ENCODE peak calls at places on chromosome 9, in six cellular contexts. Y is epithelial cell of esophagus, B is cardiac septum, R is iPS DF 19.7, D is Peyer's patch, T is lower lobe of right lung. I is an unnamed sample.

GRCh38 chr9:127904518-127904887 is 5.1 kb upstream of the ST6GALNAC6 start:
- DNase-seq in R (no peak), Y (peak; percentile 54), D (no peak), B (no peak), T (peak; percentile 89), I (no peak)

GRCh38 chr9:36974731-36975130 is 59.3 kb downstream of the PAX5 start:
- DNase-seq in B (no peak), Y (no peak), T (no peak), D (no peak), R (no peak), I (no peak)

GRCh38 chr9:112086627-112087026 is 88.5 kb downstream of the SUSD1 start:
- DNase-seq in Y (peak; percentile 52), B (no peak), T (no peak), R (no peak), D (no peak), I (no peak)

GRCh38 chr9:92729735-92730155 is 34.9 kb downstream of the BICD2 start:
- DNase-seq in R (no peak), D (no peak), T (no peak), Y (no peak), B (peak; percentile 66), I (no peak)

GRCh38 chr9:127788337-127789011 is 2.6 kb downstream of the CDK9 start:
- DNase-seq in D (no peak), Y (peak; percentile 18), R (no peak), T (no peak), B (no peak), I (no peak)

GRCh38 chr9:81490605-81491331 is 198.6 kb downstream of the TLE1 start:
- DNase-seq in D (no peak), Y (peak; percentile 63), R (no peak), B (no peak), T (no peak), I (no peak)

GRCh38 chr9:136728080-136728547 is 14.6 kb downstream of the LCN10 start:
- DNase-seq in D (peak; percentile 87), Y (peak; percentile 86), T (peak; percentile 95), B (peak; percentile 94), R (no peak), I (peak; percentile 77)

GRCh38 chr9:121744002-121744686 is 92.7 kb downstream of the DAB2IP start:
- DNase-seq in B (no peak), T (no peak), R (no peak), D (peak; percentile 51), Y (peak; percentile 50), I (peak; percentile 81)

GRCh38 chr9:125550216-125550614 is 156.8 kb downstream of the MAPKAP1 start:
- DNase-seq in T (no peak), Y (no peak), B (no peak), D (no peak), R (no peak), I (no peak)

GRCh38 chr9:97773091-97773490 is 76.0 kb upstream of the XPA start:
- DNase-seq in Y (peak; percentile 80), D (no peak), R (no peak), T (no peak), B (no peak), I (no peak)

GRCh38 chr9:19181556-19181955 is 48.9 kb upstream of the DENND4C start:
- DNase-seq in D (no peak), B (no peak), T (no peak), R (no peak), Y (no peak), I (no peak)

GRCh38 chr9:79362100-79363081 is 209.4 kb upstream of the TLE4 start:
- DNase-seq in D (no peak), T (no peak), B (no peak), R (no peak), Y (peak; percentile 58), I (no peak)

GRCh38 chr9:101718176-101718575 is 20.3 kb downstream of the GRIN3A start:
- DNase-seq in Y (no peak), B (no peak), R (no peak), T (no peak), D (no peak), I (no peak)

GRCh38 chr9:137140151-137141012 is 1.4 kb downstream of the GRIN1 start:
- DNase-seq in R (no peak), Y (no peak), B (no peak), T (no peak), D (no peak), I (peak; percentile 50)

GRCh38 chr9:93904649-93905472 is 50.3 kb downstream of the BARX1 start:
- DNase-seq in B (peak; percentile 66), D (no peak), T (no peak), Y (no peak), R (no peak), I (no peak)

GRCh38 chr9:131714161-131714646 is 25.7 kb downstream of the RAPGEF1 start:
- DNase-seq in B (peak; percentile 75), T (peak; percentile 53), R (no peak), Y (peak; percentile 96), D (no peak), I (no peak)